ENCODE peak calls at places on chromosomes 5 and 9, in eight cellular contexts. N is IMR-90; M is endothelial cell; T is germinal center; U is PC-9; C is islet precursor cell; R is NCI-H460; H is activated CD4-positive, alpha-beta memory T cell treated with anti-CD3 and anti-CD28 coated beads for 36 hours. O is an unnamed sample.

GRCh38 chr9:17528859-17529258 is 50.0 kb upstream of the SH3GL2 start:
- DNase-seq in T (no peak), N (peak; percentile 10), C (no peak), M (no peak), H (no peak), U (no peak), R (peak; percentile 11), O (no peak)

GRCh38 chr5:62969409-62970120 is 390.9 kb downstream of the LRRC70 start:
- DNase-seq in C (no peak), M (no peak), H (no peak), U (peak; percentile 7), N (no peak), T (no peak), R (no peak), O (no peak)

GRCh38 chr9:133246507-133247390 is 28.3 kb downstream of the ABO start:
- DNase-seq in C (peak; percentile 47), H (no peak), M (no peak), T (no peak), N (no peak), U (no peak), R (no peak), O (no peak)

GRCh38 chr5:103208460-103208859 is 50.1 kb upstream of the MACIR start:
- DNase-seq in U (no peak), R (no peak), N (no peak), T (no peak), H (no peak), M (no peak), C (no peak), O (no peak)

GRCh38 chr9:95822583-95823431 is 52.7 kb upstream of the ERCC6L2 start:
- DNase-seq in M (no peak), C (peak; percentile 69), U (peak; percentile 53), H (peak; percentile 60), T (no peak), R (no peak), N (peak; percentile 98), O (no peak)

GRCh38 chr9:107283621-107284616 is 840 bp downstream of the RAD23B start:
- DNase-seq in N (peak; percentile 74), U (peak; percentile 92), R (peak; percentile 60), T (peak; percentile 62), H (peak; percentile 78), C (peak; percentile 95), M (peak; percentile 59), O (peak; percentile 46)

GRCh38 chr5:100479079-100479688 is 56.0 kb upstream of the FAM174A start:
- DNase-seq in N (peak; percentile 7), H (no peak), C (peak; percentile 56), U (no peak), T (no peak), R (peak; percentile 48), M (no peak), O (no peak)

GRCh38 chr5:36701085-36701691 is 94.8 kb downstream of the SLC1A3 start:
- DNase-seq in R (no peak), T (peak; percentile 70), C (peak; percentile 60), N (no peak), U (no peak), H (no peak), M (no peak), O (no peak)

GRCh38 chr5:542693-543311 is 18.6 kb upstream of the SLC9A3 start:
- DNase-seq in R (no peak), C (no peak), T (no peak), U (no peak), H (no peak), M (no peak), N (no peak), O (no peak)

GRCh38 chr9:534886-535285 is 306.6 kb upstream of the DMRT1 start:
- DNase-seq in T (no peak), M (no peak), N (no peak), R (no peak), C (no peak), H (no peak), U (peak; percentile 1), O (no peak)

GRCh38 chr5:34620185-34620584 is 35.9 kb upstream of the RAI14 start:
- DNase-seq in R (no peak), H (no peak), M (no peak), C (no peak), T (no peak), U (no peak), N (no peak), O (no peak)

GRCh38 chr5:40481226-40481625 is 198.5 kb upstream of the PTGER4 start:
- DNase-seq in N (peak; percentile 27), U (no peak), C (peak; percentile 59), R (no peak), M (no peak), H (no peak), T (no peak), O (no peak)

GRCh38 chr5:77641397-77641943 is 3.0 kb upstream of the OTP start:
- DNase-seq in M (no peak), C (no peak), H (no peak), R (no peak), N (no peak), T (no peak), U (no peak), O (no peak)

GRCh38 chr5:168174376-168174775 is 117.1 kb upstream of the WWC1 start:
- DNase-seq in M (no peak), C (no peak), H (peak; percentile 36), N (no peak), U (no peak), R (no peak), T (no peak), O (no peak)

GRCh38 chr9:123081824-123082223 is 48.4 kb downstream of the GPR21 start:
- DNase-seq in T (peak; percentile 32), M (peak; percentile 40), H (no peak), R (peak; percentile 44), U (no peak), N (peak; percentile 55), C (peak; percentile 58), O (peak; percentile 6)

GRCh38 chr9:12231832-12232231 is 461.4 kb upstream of the TYRP1 start:
- DNase-seq in N (no peak), C (no peak), U (no peak), M (no peak), H (no peak), R (no peak), T (no peak), O (no peak)

GRCh38 chr5:177503351-177504085 is 6.1 kb downstream of the DOK3 start:
- DNase-seq in C (no peak), H (no peak), N (no peak), T (no peak), R (no peak), M (no peak), U (no peak), O (no peak)

GRCh38 chr9:136553581-136553980 is 7.7 kb upstream of the NOTCH1 start:
- DNase-seq in H (no peak), C (no peak), T (no peak), N (no peak), U (no peak), R (no peak), M (no peak), O (no peak)

GRCh38 chr9:96048116-96048953 is 172.8 kb downstream of the ERCC6L2 start:
- DNase-seq in R (no peak), M (no peak), T (no peak), C (no peak), N (no peak), H (peak; percentile 50), U (no peak), O (no peak)

O was measured in SW 1271.